ENCODE peak calls at places on chromosomes 2 and 18, in seven cellular contexts. P is DMS153; W is AG04450; F is activated T-helper 1 cell treated with anti-CD3 and anti-CD28 coated beads, Interleukin-12 subunit alpha, Interleukin-12 subunit beta, Interleukin-2, Interleukin-4 antibody, amounts not matched to agents 30 ng/mL and 10 ng/mL and 1 ng/mL, durations not matched to agents 14 hours and 24 hours and 36 hours; G is HTR-8/SVneo; J is amygdala; H is amniotic stem cell. D is an unnamed sample.

GRCh38 chr18:1797265-1797664 is 774.0 kb downstream of the METTL4 start:
- DNase-seq in P (no peak), W (no peak), F (no peak), G (no peak), J (no peak), H (no peak), D (no peak)

GRCh38 chr2:85902496-85902895 is 13.7 kb upstream of the ST3GAL5 start:
- DNase-seq in P (no peak), W (no peak), F (no peak), G (no peak), J (no peak), H (no peak), D (no peak)

GRCh38 chr2:213187833-213188532 is 36.6 kb upstream of the IKZF2 start:
- DNase-seq in P (no peak), W (peak), F (no peak), G (peak), J (no peak), H (no peak), D (peak)

GRCh38 chr2:56333812-56334485 is 150.2 kb downstream of the CCDC85A start:
- DNase-seq in P (no peak), W (no peak), F (no peak), G (peak), J (no peak), H (no peak), D (no peak)

GRCh38 chr18:13608791-13609552 is 117.4 kb downstream of the FAM210A start:
- DNase-seq in P (no peak), W (no peak), F (no peak), G (no peak), J (no peak), H (no peak), D (no peak)

GRCh38 chr18:60485207-60485606 is 112.6 kb upstream of the MC4R start:
- DNase-seq in P (no peak), W (no peak), F (no peak), G (no peak), J (no peak), H (no peak), D (no peak)

GRCh38 chr2:30394096-30394495 is 53.0 kb upstream of the LCLAT1 start:
- DNase-seq in P (peak), W (no peak), F (no peak), G (no peak), J (no peak), H (no peak), D (no peak)

GRCh38 chr2:43086451-43087221 is 139.8 kb downstream of the ZFP36L2 start:
- DNase-seq in P (no peak), W (peak), F (no peak), G (peak), J (no peak), H (peak), D (peak)

GRCh38 chr2:28286678-28287077 is 106.0 kb upstream of the FOSL2 start:
- DNase-seq in P (no peak), W (no peak), F (no peak), G (no peak), J (no peak), H (peak), D (no peak)

D was measured in H54.